ENCODE peak calls at places on chromosome 21, in six cellular contexts. W is neural progenitor cell; U is ecto neural progenitor cell; Z is HS-5; Q is effector memory CD4-positive, alpha-beta T cell; J is nucleus accumbens. F is an unnamed sample.

GRCh38 chr21:42237161-42237560 is 18.2 kb downstream of the ABCG1 start:
- DNase-seq in Z (no peak), W (no peak), U (no peak), Q (no peak), J (no peak), F (no peak)

GRCh38 chr21:32523463-32523862 is 61.9 kb downstream of the TCP10L start:
- DNase-seq in U (no peak), W (no peak), Q (no peak), J (no peak), Z (no peak), F (no peak)

GRCh38 chr21:40284481-40284880 is 417.2 kb downstream of the PCP4 start:
- DNase-seq in W (no peak), Q (no peak), Z (no peak), J (no peak), U (no peak), F (no peak)

GRCh38 chr21:29022141-29022540 is 2.3 kb upstream of the USP16 start:
- DNase-seq in Q (no peak), W (no peak), U (no peak), Z (no peak), J (no peak), F (no peak)

GRCh38 chr21:42469272-42469671 is 26.8 kb downstream of the RSPH1 start:
- DNase-seq in J (no peak), W (no peak), Z (no peak), Q (no peak), U (no peak), F (no peak)

GRCh38 chr21:33682992-33683627 is 40.8 kb downstream of the ITSN1 start:
- DNase-seq in J (no peak), U (no peak), Q (no peak), W (no peak), Z (peak), F (peak)

GRCh38 chr21:14358775-14359174 is 24.2 kb downstream of the HSPA13 start:
- DNase-seq in U (no peak), Q (no peak), W (no peak), J (no peak), Z (no peak), F (no peak)

GRCh38 chr21:42566524-42567180 is 53.0 kb downstream of the SLC37A1 start:
- DNase-seq in W (no peak), J (no peak), Z (no peak), U (no peak), Q (no peak), F (peak)

GRCh38 chr21:17466166-17466565 is 46.7 kb upstream of the CXADR start:
- DNase-seq in Z (no peak), U (no peak), Q (no peak), J (no peak), W (no peak), F (peak)

GRCh38 chr21:46064870-46065214 is 33.1 kb upstream of the COL6A2 start:
- DNase-seq in W (no peak), J (no peak), U (no peak), Z (no peak), Q (no peak), F (peak)

GRCh38 chr21:42466700-42467612 is 29.1 kb downstream of the RSPH1 start:
- DNase-seq in J (no peak), Z (no peak), W (peak), U (no peak), Q (no peak), F (peak)

GRCh38 chr21:42846221-42846620 is 33.1 kb downstream of the WDR4 start:
- DNase-seq in Z (no peak), U (no peak), Q (no peak), W (no peak), J (no peak), F (peak)

GRCh38 chr21:38343691-38344090 is 86.9 kb downstream of the KCNJ15 start:
- DNase-seq in J (no peak), Q (no peak), Z (no peak), U (no peak), W (no peak), F (no peak)

GRCh38 chr21:46097826-46098286 is at the start of gene COL6A2:
- DNase-seq in J (no peak), Q (peak), W (peak), U (peak), Z (no peak), F (peak)

GRCh38 chr21:27406297-27407009 is 439.6 kb upstream of the ADAMTS5 start:
- DNase-seq in W (no peak), Z (no peak), U (no peak), J (no peak), Q (no peak), F (no peak)

GRCh38 chr21:38968887-38969543 is 163.3 kb downstream of the ETS2 start:
- DNase-seq in Z (no peak), W (no peak), U (no peak), J (no peak), Q (no peak), F (peak)

GRCh38 chr21:46052703-46053651 is 44.9 kb upstream of the COL6A2 start:
- DNase-seq in Z (peak), Q (no peak), W (no peak), U (no peak), J (peak), F (peak)

GRCh38 chr21:41171210-41171609 is 3.2 kb downstream of the BACE2 start:
- DNase-seq in W (no peak), Z (no peak), Q (no peak), J (no peak), U (no peak), F (peak)

GRCh38 chr21:44695641-44696040 is 1.3 kb upstream of the KRTAP10-12 start:
- DNase-seq in Q (no peak), Z (no peak), J (no peak), W (no peak), U (no peak), F (no peak)

GRCh38 chr21:39650306-39650705 is 37.6 kb downstream of the B3GALT5 start:
- DNase-seq in U (no peak), Q (no peak), Z (no peak), W (no peak), J (no peak), F (no peak)

GRCh38 chr21:32597205-32597604 is 11.9 kb upstream of the TCP10L start:
- DNase-seq in Z (peak), Q (no peak), W (no peak), J (no peak), U (no peak), F (no peak)

GRCh38 chr21:36821032-36821299 is 122.1 kb downstream of the SIM2 start:
- DNase-seq in Z (no peak), J (no peak), W (no peak), Q (no peak), U (no peak), F (no peak)

GRCh38 chr21:31293986-31294385 is 50.1 kb downstream of the TIAM1 start:
- DNase-seq in J (no peak), Q (no peak), Z (peak), W (no peak), U (no peak), F (peak)

GRCh38 chr21:24514081-24514733 is 1093.1 kb downstream of the MRPL39 start:
- DNase-seq in U (no peak), J (no peak), W (no peak), Z (peak), Q (no peak), F (no peak)

GRCh38 chr21:41487082-41487481 is 20.9 kb downstream of the TMPRSS2 start:
- DNase-seq in Q (no peak), U (no peak), Z (no peak), J (no peak), W (no peak), F (no peak)

GRCh38 chr21:32030146-32030652 is 157.4 kb downstream of the HUNK start:
- DNase-seq in J (no peak), Z (no peak), Q (no peak), U (no peak), W (no peak), F (no peak)

GRCh38 chr21:37435120-37435519 is 68.5 kb downstream of the DYRK1A start:
- DNase-seq in Z (no peak), J (no peak), U (peak), W (peak), Q (peak), F (peak)

GRCh38 chr21:36135391-36136094 is 664 bp downstream of the CBR3 start:
- DNase-seq in J (peak), U (peak), Z (peak), W (peak), Q (no peak), F (peak)

GRCh38 chr21:18759267-18759666 is 355.7 kb upstream of the TMPRSS15 start:
- DNase-seq in J (no peak), Q (no peak), W (no peak), U (no peak), Z (no peak), F (no peak)

GRCh38 chr21:39713905-39714304 is 31.1 kb upstream of the IGSF5 start:
- DNase-seq in J (no peak), Z (no peak), W (no peak), Q (no peak), U (no peak), F (no peak)

GRCh38 chr21:45460611-45461368 is 55.8 kb downstream of the COL18A1 start:
- DNase-seq in W (no peak), J (no peak), U (no peak), Z (no peak), Q (no peak), F (no peak)

GRCh38 chr21:31886896-31887595 is 14.2 kb downstream of the HUNK start:
- DNase-seq in Q (no peak), W (no peak), J (no peak), U (no peak), Z (no peak), F (no peak)

GRCh38 chr21:36776981-36777617 is 78.2 kb downstream of the SIM2 start:
- DNase-seq in U (no peak), J (no peak), Z (no peak), W (no peak), Q (no peak), F (no peak)

GRCh38 chr21:18138507-18138906 is 106.1 kb upstream of the CHODL start:
- DNase-seq in Q (no peak), J (no peak), U (no peak), W (no peak), Z (no peak), F (no peak)